ENCODE peak calls at places on chromosomes 7 and 10, in seven cellular contexts. M is ELR, J is GF-D8, U is NCI-H1417, W is globus pallidus, I is GM19239, S is ovary. Y is an unnamed sample.

GRCh38 chr7:117771756-117772155 is 101.5 kb downstream of the CTTNBP2 start:
- DNase-seq in M (no peak), J (no peak), U (no peak), W (no peak), I (no peak), S (no peak), Y (no peak)

GRCh38 chr7:30559566-30559965 is 35.1 kb upstream of the GARS1 start:
- DNase-seq in M (peak; percentile 69), J (no peak), U (no peak), W (no peak), I (no peak), S (no peak), Y (no peak)

GRCh38 chr7:69596723-69597277 is 1.5 kb upstream of the AUTS2 start:
- DNase-seq in M (no peak), J (no peak), U (peak; percentile 45), W (peak; percentile 49), I (no peak), S (no peak), Y (peak; percentile 16)

GRCh38 chr10:80168111-80168511 is 35.6 kb downstream of the PLAC9 start:
- DNase-seq in M (no peak), J (no peak), U (no peak), W (no peak), I (no peak), S (no peak), Y (no peak)

GRCh38 chr7:129433823-129434171 is 435 bp upstream of the STRIP2 start:
- DNase-seq in M (peak; percentile 77), J (no peak), U (no peak), W (no peak), I (no peak), S (no peak), Y (no peak)

GRCh38 chr10:132111121-132111731 is 45.5 kb downstream of the JAKMIP3 start:
- DNase-seq in M (no peak), J (no peak), U (no peak), W (no peak), I (no peak), S (no peak), Y (no peak)

GRCh38 chr10:785539-786214 is 96.2 kb upstream of the DIP2C start:
- DNase-seq in M (no peak), J (no peak), U (no peak), W (no peak), I (no peak), S (no peak), Y (peak; percentile 20)

GRCh38 chr7:155203882-155204691 is 93.6 kb upstream of the INSIG1 start:
- DNase-seq in M (no peak), J (no peak), U (no peak), W (no peak), I (no peak), S (no peak), Y (no peak)

GRCh38 chr10:132526676-132527075 is 10.9 kb upstream of the INPP5A start:
- DNase-seq in M (peak; percentile 87), J (no peak), U (no peak), W (no peak), I (no peak), S (no peak), Y (no peak)

GRCh38 chr10:84424731-84425165 is 96.4 kb downstream of the CCSER2 start:
- DNase-seq in M (peak; percentile 88), J (peak; percentile 39), U (no peak), W (peak; percentile 94), I (no peak), S (peak; percentile 81), Y (peak; percentile 6)

GRCh38 chr7:94250984-94251383 is 143.7 kb upstream of the COL1A2 start:
- DNase-seq in M (no peak), J (no peak), U (no peak), W (no peak), I (no peak), S (no peak), Y (no peak)

GRCh38 chr10:21614000-21614399 is 80.0 kb downstream of the MLLT10 start:
- DNase-seq in M (no peak), J (no peak), U (no peak), W (no peak), I (no peak), S (no peak), Y (no peak)

GRCh38 chr10:97852277-97852676 is 2.6 kb downstream of the GOLGA7B start:
- DNase-seq in M (no peak), J (no peak), U (no peak), W (no peak), I (no peak), S (no peak), Y (no peak)

GRCh38 chr7:12052211-12052610 is 158.9 kb upstream of the TMEM106B start:
- DNase-seq in M (no peak), J (no peak), U (no peak), W (no peak), I (no peak), S (no peak), Y (no peak)

GRCh38 chr7:24877790-24878311 is 102.1 kb downstream of the OSBPL3 start:
- DNase-seq in M (no peak), J (no peak), U (no peak), W (peak; percentile 26), I (peak; percentile 29), S (no peak), Y (peak; percentile 45)

GRCh38 chr7:139328375-139328774 is 12.8 kb upstream of the FMC1 start:
- DNase-seq in M (peak; percentile 85), J (no peak), U (no peak), W (no peak), I (no peak), S (no peak), Y (no peak)

GRCh38 chr10:6321880-6322279 is 119.1 kb downstream of the PFKFB3 start:
- DNase-seq in M (peak; percentile 66), J (no peak), U (no peak), W (no peak), I (no peak), S (no peak), Y (no peak)

GRCh38 chr10:47340613-47341170 is 7.5 kb upstream of the RBP3 start:
- DNase-seq in M (peak; percentile 62), J (no peak), U (peak; percentile 6), W (peak; percentile 21), I (peak; percentile 77), S (no peak), Y (peak; percentile 84)

GRCh38 chr10:133276435-133277201 is at the start of gene ADAM8:
- DNase-seq in M (peak; percentile 58), J (no peak), U (no peak), W (no peak), I (peak; percentile 92), S (no peak), Y (peak; percentile 97)

Y was measured in GM20000.